ENCODE peak calls at places on chromosomes 2 and 18, in nine cellular contexts. A is breast epithelium; S is right cardiac atrium; I is suprapubic skin; Q is cardiac muscle cell; B is psoas muscle; O is hepatocyte; U is endothelial cell of umbilical vein; F is CD8-positive, alpha-beta memory T cell. W is an unnamed sample. For H3K9me3, the result is how much of the 10 kb centered on the place peaks cover.

GRCh38 chr2:206443735-206444527 is 599 bp downstream of the ADAM23 start:
- DNase-seq in A (no peak), S (peak), I (no peak), Q (peak), B (peak), O (peak), U (peak), F (no peak), W (peak)

GRCh38 chr2:85911836-85912692 is 23.3 kb upstream of the ST3GAL5 start:
- DNase-seq in A (no peak), S (no peak), I (no peak), Q (no peak), B (peak), O (peak), U (no peak), F (no peak), W (no peak)

GRCh38 chr2:126244937-126245336 is 411.0 kb upstream of the GYPC start:
- DNase-seq in A (no peak), S (peak), I (no peak), Q (peak), B (peak), O (peak), U (no peak), F (no peak), W (peak)

GRCh38 chr18:54388203-54389142 is 30.8 kb downstream of the C18orf54 start:
- DNase-seq in A (no peak), S (no peak), I (no peak), Q (peak), B (no peak), O (peak), U (peak), F (no peak), W (no peak)

GRCh38 chr18:57961876-57962505 is 82.0 kb upstream of the NEDD4L start:
- DNase-seq in A (no peak), S (no peak), I (no peak), Q (no peak), B (no peak), O (no peak), U (no peak), F (no peak), W (no peak)

GRCh38 chr2:220188031-220188430 is 560.6 kb downstream of the SLC4A3 start:
- DNase-seq in A (no peak), S (no peak), I (no peak), Q (no peak), B (no peak), O (peak), U (no peak), F (no peak), W (no peak)

GRCh38 chr18:80251700-80252099 is 4.4 kb upstream of the PARD6G start:
- DNase-seq in A (no peak), S (no peak), I (no peak), Q (no peak), B (no peak), O (peak), U (no peak), F (no peak), W (no peak)

GRCh38 chr18:75087119-75088020 is 121.6 kb downstream of the PTGR3 start:
- DNase-seq in A (no peak), S (no peak), I (peak), Q (no peak), B (no peak), O (no peak), U (no peak), F (no peak), W (no peak)

GRCh38 chr2:20542761-20543578 is 96.1 kb downstream of the RHOB start:
- DNase-seq in A (no peak), S (no peak), I (no peak), Q (no peak), B (peak), O (peak), U (no peak), F (no peak), W (no peak)

GRCh38 chr2:176130153-176130916 is 830 bp downstream of the HOXD8 start:
- DNase-seq in A (no peak), S (peak), I (no peak), Q (peak), B (peak), O (peak), U (peak), F (peak), W (no peak)

GRCh38 chr2:28898048-28898447 is 3.6 kb downstream of the WDR43 start:
- DNase-seq in A (no peak), S (no peak), I (no peak), Q (no peak), B (no peak), O (no peak), U (no peak), F (no peak), W (no peak)

GRCh38 chr2:192051533-192051932 is 143.2 kb downstream of the TMEFF2 start:
- DNase-seq in A (no peak), S (no peak), I (no peak), Q (no peak), B (no peak), O (no peak), U (no peak), F (no peak), W (no peak)

GRCh38 chr2:110211938-110212858 is at the start of gene MTLN:
- DNase-seq in A (peak), S (peak), I (no peak), Q (peak), B (peak), O (peak), U (peak), F (peak), W (peak)

GRCh38 chr2:180747728-180748127 is 232.7 kb upstream of the UBE2E3 start:
- DNase-seq in A (no peak), S (no peak), I (no peak), Q (no peak), B (no peak), O (no peak), U (no peak), F (no peak), W (no peak)

GRCh38 chr2:115294999-115295398 is 852.6 kb downstream of the DPP10 start:
- DNase-seq in A (no peak), S (no peak), I (no peak), Q (no peak), B (no peak), O (no peak), U (no peak), F (no peak), W (no peak)

GRCh38 chr2:200861617-200862016 is 2.8 kb downstream of the CLK1 start:
- DNase-seq in A (no peak), S (no peak), I (no peak), Q (no peak), B (no peak), O (no peak), U (no peak), F (no peak), W (no peak)

GRCh38 chr2:19478441-19478840 is 120.0 kb upstream of the OSR1 start:
- DNase-seq in A (no peak), S (no peak), I (no peak), Q (no peak), B (no peak), O (no peak), U (no peak), F (no peak), W (no peak)

GRCh38 chr2:181163139-181163538 is 182.7 kb downstream of the UBE2E3 start:
- DNase-seq in A (no peak), S (peak), I (no peak), Q (no peak), B (no peak), O (no peak), U (no peak), F (no peak), W (no peak)

GRCh38 chr2:65212619-65213018 is 15.0 kb upstream of the ACTR2 start:
- DNase-seq in A (no peak), S (no peak), I (no peak), Q (no peak), B (no peak), O (no peak), U (no peak), F (no peak), W (no peak)

GRCh38 chr2:109532728-109533076 is 81.1 kb downstream of the SEPTIN10 start:
- DNase-seq in A (no peak), S (no peak), I (peak), Q (no peak), B (no peak), O (no peak), U (no peak), F (no peak), W (no peak)

GRCh38 chr2:177692828-177693269 is 300.3 kb downstream of the AGPS start:
- DNase-seq in A (no peak), S (no peak), I (no peak), Q (no peak), B (no peak), O (peak), U (no peak), F (no peak), W (no peak)

GRCh38 chr2:238920053-238920452 is 72.2 kb downstream of the TWIST2 start:
- DNase-seq in A (no peak), S (no peak), I (peak), Q (no peak), B (no peak), O (no peak), U (no peak), F (no peak), W (no peak)

GRCh38 chr2:14903709-14904374 is 271.3 kb downstream of the LRATD1 start:
- DNase-seq in A (no peak), S (peak), I (no peak), Q (peak), B (no peak), O (peak), U (no peak), F (peak), W (peak)

GRCh38 chr18:10320848-10321247 is 133.6 kb upstream of the APCDD1 start:
- DNase-seq in A (no peak), S (no peak), I (no peak), Q (no peak), B (no peak), O (no peak), U (no peak), F (no peak), W (no peak)

GRCh38 chr2:145254291-145254690 is 734.4 kb upstream of the ZEB2 start:
- DNase-seq in A (no peak), S (no peak), I (no peak), Q (no peak), B (no peak), O (no peak), U (no peak), F (no peak), W (no peak)

GRCh38 chr2:174878537-174879147 is 114.4 kb upstream of the CHRNA1 start:
- DNase-seq in A (no peak), S (peak), I (no peak), Q (no peak), B (peak), O (peak), U (peak), F (no peak), W (peak)

GRCh38 chr2:61677306-61677705 is 139.2 kb upstream of the XPO1 start:
- DNase-seq in A (no peak), S (no peak), I (no peak), Q (no peak), B (no peak), O (no peak), U (no peak), F (no peak), W (no peak)
- H3K9me3 ChIP-seq in A (under half), S (under half), I (under half), Q (under half), B (under half), O (under half), U (under half), F (under half), W (under half)

GRCh38 chr2:158753561-158754302 is 41.4 kb upstream of the DAPL1 start:
- DNase-seq in A (no peak), S (peak), I (no peak), Q (peak), B (no peak), O (peak), U (peak), F (peak), W (no peak)
- H3K4me3 ChIP-seq in A (no peak), S (peak), I (peak), Q (no peak), B (peak), O (no peak), U (no peak), F (no peak), W (peak)

GRCh38 chr2:226215902-226216503 is 583.6 kb downstream of the IRS1 start:
- DNase-seq in A (peak), S (peak), I (peak), Q (peak), B (peak), O (peak), U (peak), F (peak), W (peak)

GRCh38 chr2:226216578-226216977 is 583.0 kb downstream of the IRS1 start:
- DNase-seq in A (no peak), S (peak), I (no peak), Q (no peak), B (no peak), O (no peak), U (no peak), F (no peak), W (no peak)

GRCh38 chr2:226217191-226217590 is 582.4 kb downstream of the IRS1 start:
- DNase-seq in A (no peak), S (no peak), I (no peak), Q (no peak), B (no peak), O (no peak), U (no peak), F (no peak), W (no peak)

GRCh38 chr2:226211439-226211838 is 588.2 kb downstream of the IRS1 start:
- DNase-seq in A (no peak), S (no peak), I (no peak), Q (no peak), B (no peak), O (no peak), U (peak), F (no peak), W (peak)

DNA sequence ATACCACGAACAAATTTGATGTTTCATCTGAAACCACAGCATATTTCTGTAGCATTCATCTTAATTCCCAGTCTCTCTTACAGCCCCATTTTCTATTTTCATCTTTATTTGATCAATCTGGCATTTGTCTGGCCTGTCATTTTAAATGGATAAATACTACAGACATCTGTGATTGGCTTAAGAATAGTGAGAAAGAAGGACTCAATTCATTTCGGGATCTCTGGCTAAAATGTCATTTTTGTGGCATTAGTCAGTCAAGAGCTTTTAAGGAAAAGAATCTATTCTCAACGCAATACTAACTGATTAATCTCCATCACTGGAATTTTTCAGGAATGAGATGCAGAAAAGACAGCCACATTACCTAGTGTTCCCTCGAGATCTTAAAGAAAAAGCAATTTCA is 585.9 kb downstream of the IRS1 start:
- DNase-seq in A (no peak), S (no peak), I (no peak), Q (no peak), B (no peak), O (no peak), U (no peak), F (no peak), W (no peak)
- H3K27ac ChIP-seq in A (no peak), S (no peak), I (no peak), Q (no peak), B (no peak), O (no peak), U (no peak), F (no peak), W (no peak)

DNA sequence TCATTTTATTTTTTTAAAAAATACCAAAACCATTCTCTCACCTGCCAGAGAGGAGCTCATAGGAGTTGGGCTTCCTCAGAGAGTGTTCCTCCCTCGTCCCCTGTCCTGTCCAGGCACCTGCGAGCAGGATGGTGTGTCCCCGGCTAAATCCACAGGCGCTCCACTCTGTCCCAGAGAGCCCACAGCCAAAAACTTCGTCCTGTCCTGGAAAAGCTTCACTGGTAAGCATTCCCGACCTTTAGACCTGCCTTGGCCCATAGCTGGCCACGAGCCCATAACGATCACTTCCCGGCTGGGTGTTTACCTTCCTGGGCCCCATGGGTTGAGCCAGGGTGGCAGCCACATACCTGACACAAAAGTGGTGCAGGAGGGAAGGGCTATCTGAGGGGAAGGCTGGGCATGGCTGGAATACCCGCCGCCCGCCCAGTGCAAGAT is at the start of gene NGEF:
- DNase-seq in A (peak), S (no peak), I (peak), Q (no peak), B (no peak), O (peak), U (no peak), F (no peak), W (no peak)
- H3K9me3 ChIP-seq in A (under half), S (under half), I (under half), Q (under half), B (under half), O (under half), U (under half), F (under half), W (under half)

GRCh38 chr18:9115984-9116383 is 13.5 kb downstream of the NDUFV2 start:
- DNase-seq in A (no peak), S (no peak), I (no peak), Q (no peak), B (no peak), O (no peak), U (no peak), F (no peak), W (no peak)

GRCh38 chr18:9120796-9121195 is 15.8 kb upstream of the ANKRD12 start:
- DNase-seq in A (no peak), S (no peak), I (no peak), Q (no peak), B (no peak), O (no peak), U (no peak), F (peak), W (no peak)

GRCh38 chr18:9123520-9123919 is 13.1 kb upstream of the ANKRD12 start:
- DNase-seq in A (no peak), S (peak), I (no peak), Q (no peak), B (no peak), O (no peak), U (no peak), F (no peak), W (no peak)

GRCh38 chr18:9113468-9114149 is 11.1 kb downstream of the NDUFV2 start:
- DNase-seq in A (no peak), S (no peak), I (no peak), Q (no peak), B (no peak), O (no peak), U (no peak), F (no peak), W (no peak)

GRCh38 chr18:9117980-9118841 is 15.7 kb downstream of the NDUFV2 start:
- DNase-seq in A (no peak), S (no peak), I (no peak), Q (no peak), B (no peak), O (no peak), U (peak), F (peak), W (no peak)
- H3K4me3 ChIP-seq in A (no peak), S (peak), I (peak), Q (no peak), B (peak), O (no peak), U (peak), F (peak), W (no peak)

GRCh38 chr2:100824842-100825241 is 4.9 kb downstream of the NPAS2 start:
- DNase-seq in A (no peak), S (peak), I (no peak), Q (no peak), B (no peak), O (no peak), U (no peak), F (no peak), W (no peak)

GRCh38 chr2:100822587-100823248 is 2.8 kb downstream of the NPAS2 start:
- DNase-seq in A (no peak), S (no peak), I (no peak), Q (no peak), B (no peak), O (no peak), U (peak), F (no peak), W (peak)

GRCh38 chr2:100821913-100822260 is 1.9 kb downstream of the NPAS2 start:
- DNase-seq in A (no peak), S (no peak), I (no peak), Q (no peak), B (no peak), O (no peak), U (peak), F (no peak), W (no peak)

GRCh38 chr2:100821255-100821912 is 1.4 kb downstream of the NPAS2 start:
- DNase-seq in A (no peak), S (no peak), I (no peak), Q (no peak), B (no peak), O (no peak), U (peak), F (no peak), W (no peak)

DNA sequence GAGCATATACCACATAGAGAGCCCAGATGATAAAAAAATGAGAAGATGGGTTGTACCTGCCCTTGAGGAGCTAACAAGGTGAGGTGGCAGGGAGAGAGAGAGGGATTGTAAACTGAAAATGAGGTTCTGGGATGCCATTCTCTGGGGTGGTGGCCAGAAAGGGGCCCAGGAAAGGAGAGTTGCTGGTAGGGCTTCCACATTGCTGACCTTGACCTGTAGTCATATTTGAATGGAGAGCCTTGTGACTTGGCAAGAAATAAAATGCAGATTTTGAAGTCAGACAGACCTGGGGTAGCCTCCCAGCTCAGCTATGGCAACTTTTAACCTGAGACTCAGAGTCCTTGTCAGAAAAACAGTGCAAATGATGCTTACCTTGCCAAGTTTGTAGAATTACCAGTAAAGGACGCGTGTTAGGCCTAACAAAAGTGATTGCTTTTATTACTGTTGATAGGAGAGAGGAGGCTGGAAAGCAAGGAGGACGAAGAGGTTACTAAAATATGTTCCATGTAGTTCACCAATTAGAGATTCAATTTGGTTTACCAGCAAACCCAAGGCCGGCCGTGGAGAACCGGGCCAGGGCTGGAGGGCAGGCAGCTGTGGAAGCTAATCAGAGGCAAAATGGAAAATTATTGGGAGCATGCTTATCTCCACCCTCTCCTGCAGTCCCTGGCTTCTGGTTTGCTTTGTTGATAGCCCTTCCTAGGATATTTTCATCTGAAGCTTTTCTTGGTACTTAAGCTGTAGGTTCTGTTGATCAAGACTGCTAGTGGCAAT is 3.9 kb downstream of the NPAS2 start:
- DNase-seq in A (no peak), S (no peak), I (no peak), Q (no peak), B (no peak), O (no peak), U (no peak), F (no peak), W (no peak)
- H3K27ac ChIP-seq in A (no peak), S (peak), I (no peak), Q (no peak), B (peak), O (no peak), U (no peak), F (no peak), W (peak)

GRCh38 chr2:207589143-207589542 is 36.1 kb downstream of the METTL21A start:
- DNase-seq in A (no peak), S (no peak), I (no peak), Q (no peak), B (no peak), O (no peak), U (no peak), F (no peak), W (no peak)
- H3K9me3 ChIP-seq in A (under half), S (under half), I (under half), Q (under half), B (under half), O (under half), U (under half), F (under half), W (under half)

W was measured in heart right ventricle.